ENCODE peak calls at places on chromosomes 12 and 14, in eight cellular contexts. I is natural killer cell, N is HepG2, F is progenitor cell of endocrine pancreas, O is psoas muscle, R is GM20000, L is fibroblast of lung, W is cardiac muscle cell. P is an unnamed sample.

GRCh38 chr14:67232631-67233030 is 8.6 kb upstream of the PALS1 start:
- DNase-seq in I (no peak), N (no peak), F (no peak), O (no peak), R (no peak), L (no peak), W (no peak), P (no peak)

GRCh38 chr12:75766263-75767160 is 255.1 kb upstream of the KRR1 start:
- DNase-seq in I (no peak), N (peak; percentile 97), F (no peak), O (no peak), R (no peak), L (peak; percentile 80), W (peak; percentile 33), P (no peak)

GRCh38 chr14:49420201-49420600 is 166.0 kb downstream of the RPS29 start:
- DNase-seq in I (no peak), N (no peak), F (no peak), O (no peak), R (no peak), L (no peak), W (no peak), P (no peak)

GRCh38 chr14:90201344-90201743 is 55.0 kb upstream of the PSMC1 start:
- DNase-seq in I (no peak), N (no peak), F (no peak), O (no peak), R (no peak), L (no peak), W (no peak), P (no peak)

GRCh38 chr12:3002636-3003035 is 43.4 kb downstream of the TEAD4 start:
- DNase-seq in I (no peak), N (no peak), F (no peak), O (peak; percentile 58), R (no peak), L (no peak), W (no peak), P (no peak)

GRCh38 chr12:11630046-11630706 is 19.3 kb upstream of the ETV6 start:
- DNase-seq in I (no peak), N (no peak), F (no peak), O (no peak), R (no peak), L (peak; percentile 11), W (peak; percentile 6), P (no peak)

GRCh38 chr14:62655161-62655560 is 390.1 kb downstream of the KCNH5 start:
- DNase-seq in I (no peak), N (no peak), F (no peak), O (no peak), R (no peak), L (peak; percentile 14), W (no peak), P (no peak)

GRCh38 chr14:71693373-71693772 is 238.9 kb upstream of the RGS6 start:
- DNase-seq in I (no peak), N (no peak), F (no peak), O (no peak), R (no peak), L (peak; percentile 82), W (peak; percentile 92), P (no peak)

GRCh38 chr12:6745751-6746525 is 7.0 kb downstream of the MLF2 start:
- DNase-seq in I (no peak), N (no peak), F (no peak), O (no peak), R (no peak), L (no peak), W (no peak), P (no peak)

GRCh38 chr14:104875811-104876210 is 10.7 kb downstream of the CEP170B start:
- DNase-seq in I (no peak), N (no peak), F (no peak), O (peak; percentile 41), R (no peak), L (no peak), W (no peak), P (no peak)

GRCh38 chr14:99177876-99178630 is 93.9 kb downstream of the BCL11B start:
- DNase-seq in I (no peak), N (no peak), F (no peak), O (no peak), R (no peak), L (no peak), W (no peak), P (no peak)

GRCh38 chr12:47754881-47755280 is 3.8 kb downstream of the RAPGEF3 start:
- DNase-seq in I (no peak), N (no peak), F (no peak), O (no peak), R (peak; percentile 37), L (no peak), W (no peak), P (no peak)

GRCh38 chr12:6069452-6070093 is 54.9 kb downstream of the VWF start:
- DNase-seq in I (no peak), N (no peak), F (no peak), O (no peak), R (no peak), L (peak; percentile 93), W (peak; percentile 86), P (no peak)

GRCh38 chr14:67510121-67510520 is 21.6 kb upstream of the TMEM229B start:
- DNase-seq in I (no peak), N (no peak), F (no peak), O (no peak), R (no peak), L (peak; percentile 7), W (peak; percentile 38), P (no peak)

GRCh38 chr14:73295198-73295796 is 58.0 kb downstream of the PAPLN start:
- DNase-seq in I (no peak), N (peak; percentile 27), F (no peak), O (no peak), R (peak; percentile 25), L (peak; percentile 20), W (peak; percentile 62), P (no peak)

GRCh38 chr14:74299061-74299545 is 3.6 kb downstream of the ABCD4 start:
- DNase-seq in I (no peak), N (no peak), F (no peak), O (no peak), R (no peak), L (peak; percentile 70), W (peak; percentile 52), P (peak; percentile 50)

GRCh38 chr14:74301594-74302159 is 1.1 kb downstream of the ABCD4 start:
- DNase-seq in I (no peak), N (no peak), F (no peak), O (no peak), R (no peak), L (no peak), W (no peak), P (no peak)

GRCh38 chr14:74308695-74309094 is 6.0 kb upstream of the ABCD4 start:
- DNase-seq in I (no peak), N (no peak), F (no peak), O (no peak), R (no peak), L (no peak), W (no peak), P (no peak)

GRCh38 chr14:74302160-74302628 is 540 bp downstream of the ABCD4 start:
- DNase-seq in I (no peak), N (peak; percentile 58), F (no peak), O (no peak), R (peak; percentile 73), L (peak; percentile 58), W (peak; percentile 62), P (no peak)

DNA sequence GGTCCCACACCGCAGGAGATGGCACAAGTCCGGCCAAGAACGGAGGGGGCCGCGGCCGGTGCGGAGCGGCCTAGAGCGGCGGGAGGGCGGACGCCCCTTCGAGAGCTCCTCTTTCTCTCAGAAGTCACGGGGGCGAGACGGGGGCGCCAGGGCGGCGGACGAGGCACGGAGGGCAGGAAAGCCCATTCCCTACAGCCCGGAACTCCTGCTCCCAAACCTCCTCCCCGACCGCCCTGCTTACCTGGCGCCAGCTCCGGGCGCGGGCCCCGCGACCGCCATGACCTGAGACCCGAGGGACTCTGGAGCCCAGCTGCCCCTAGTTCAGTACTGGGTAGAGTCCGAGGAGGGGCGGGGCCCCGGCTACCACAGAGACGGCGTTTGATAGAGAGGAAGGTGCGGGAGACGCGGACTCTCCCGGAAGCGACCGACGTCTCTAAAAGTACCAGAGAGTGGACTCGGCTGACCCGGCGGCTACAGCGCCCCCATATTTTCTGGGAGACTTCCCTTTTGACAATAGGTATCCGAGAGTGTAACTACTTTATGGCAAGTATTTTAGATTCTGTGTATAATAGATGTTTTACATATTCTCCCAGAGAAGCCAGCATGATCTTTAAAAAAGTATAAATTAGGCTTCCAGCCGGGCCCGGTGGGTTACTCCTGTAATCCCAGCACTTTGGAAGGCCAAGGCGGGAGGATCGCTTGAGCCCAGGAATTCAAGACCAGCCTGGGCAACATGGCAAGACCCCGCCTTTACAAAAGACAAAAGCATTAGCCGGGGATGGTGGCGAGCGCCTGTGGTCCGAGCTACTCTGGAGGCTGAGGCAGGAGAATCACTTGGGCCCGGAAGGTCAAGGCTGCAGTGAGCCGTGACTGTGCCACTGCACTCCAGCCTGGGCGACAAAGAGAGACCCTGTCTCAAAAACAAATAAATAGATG is at the start of gene ABCD4:
- DNase-seq in I (peak; percentile 81), N (peak; percentile 93), F (peak; percentile 87), O (peak; percentile 96), R (peak; percentile 91), L (peak; percentile 88), W (peak; percentile 93), P (peak; percentile 88)
- TF ChIP-seq CTCF in I (peak; percentile 34), N (peak; percentile 78), F (peak; percentile 60), O (peak; percentile 34), R (peak; percentile 26), L (peak; percentile 5), W (peak; percentile 47), P (peak; percentile 11)

GRCh38 chr14:23953464-23954278 is at the start of gene DHRS4:
- DNase-seq in I (peak; percentile 67), N (peak; percentile 94), F (peak; percentile 63), O (peak; percentile 90), R (peak; percentile 84), L (peak; percentile 83), W (peak; percentile 86), P (peak; percentile 76)
- TF ChIP-seq CTCF in I (peak; percentile 78), N (peak; percentile 100), F (peak; percentile 95), O (peak; percentile 86), R (peak; percentile 86), L (peak; percentile 92), W (peak; percentile 92), P (peak; percentile 84)

DNA sequence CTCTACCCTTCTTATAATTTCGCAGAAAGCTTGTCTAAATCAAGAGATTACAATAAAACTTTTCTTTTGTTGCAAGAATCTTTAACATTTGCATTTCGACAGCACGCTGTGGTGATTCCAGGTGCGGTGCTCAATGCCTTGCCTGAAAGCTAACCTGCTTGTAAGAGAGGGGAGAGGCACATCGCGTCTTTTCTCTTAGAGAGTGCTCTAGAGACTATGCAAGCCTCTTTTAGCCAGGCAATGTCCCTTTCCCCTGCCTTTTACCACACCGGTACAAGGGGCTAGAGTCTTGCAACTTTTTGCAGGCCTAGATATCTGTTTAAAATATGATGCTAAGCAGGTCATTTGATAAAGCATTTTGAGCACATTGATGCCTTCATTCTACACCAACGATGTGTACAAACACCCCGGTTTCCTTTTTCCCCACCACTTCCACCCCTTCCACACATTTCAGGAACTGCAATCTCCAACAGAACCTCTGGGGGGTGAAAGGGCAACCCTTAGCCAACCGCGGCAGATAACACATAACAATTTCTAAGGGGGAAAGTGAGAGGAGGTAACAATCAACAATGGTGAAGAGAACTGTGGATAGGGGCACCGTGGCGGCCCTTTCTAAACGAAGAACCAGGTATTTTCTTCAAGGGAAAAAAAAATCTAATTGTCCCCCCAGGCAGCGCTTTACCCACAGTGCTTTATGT is 1.3 kb downstream of the KITLG start:
- DNase-seq in I (no peak), N (peak; percentile 37), F (peak; percentile 10), O (peak; percentile 43), R (no peak), L (no peak), W (no peak), P (peak; percentile 57)
- TF ChIP-seq CTCF in I (no peak), N (no peak), F (peak; percentile 50), O (peak; percentile 41), R (no peak), L (peak; percentile 51), W (peak; percentile 39), P (peak; percentile 54)

GRCh38 chr12:106305376-106305775 is 2.8 kb downstream of the TCP11L2 start:
- DNase-seq in I (no peak), N (no peak), F (no peak), O (no peak), R (no peak), L (peak; percentile 15), W (peak; percentile 36), P (no peak)
- TF ChIP-seq CTCF in I (no peak), N (no peak), F (no peak), O (no peak), R (no peak), L (no peak), W (no peak), P (no peak)